ENCODE peak calls at places on chromosomes 12 and 14, in ten cellular contexts. K is psoas muscle, J is esophagus muscularis mucosa, Q is cardiac muscle cell, C is PC-9, X is SW480, R is T-helper 9 cell, D is pancreas, L is mucosa of gallbladder, H is astrocyte of the spinal cord. F is an unnamed sample.

GRCh38 chr12:81644503-81644902 is 114.6 kb downstream of the PPFIA2 start:
- DNase-seq in L (no peak), K (no peak), Q (peak; percentile 65), R (no peak), J (no peak), H (peak; percentile 71), C (peak; percentile 39), D (no peak), X (peak; percentile 62), F (peak; percentile 45)

GRCh38 chr12:52007158-52007921 is 594 bp downstream of the TAMALIN start:
- DNase-seq in K (peak; percentile 72), R (peak; percentile 59), L (peak; percentile 38), D (peak; percentile 75), Q (no peak), J (no peak), H (no peak), X (no peak), C (no peak), F (no peak)

GRCh38 chr12:53955776-53956250 is 1.1 kb downstream of the HOXC12 start:
- DNase-seq in D (no peak), H (no peak), L (no peak), R (no peak), K (no peak), J (no peak), C (no peak), X (no peak), Q (no peak), F (no peak)

GRCh38 chr14:31456841-31457664 is at the start of gene DTD2:
- DNase-seq in Q (peak; percentile 97), H (peak; percentile 96), K (peak; percentile 97), D (peak; percentile 98), C (peak; percentile 81), L (peak; percentile 94), X (peak; percentile 91), J (peak; percentile 96), R (peak; percentile 91), F (peak; percentile 93)

GRCh38 chr12:89212339-89212771 is 139.9 kb downstream of the DUSP6 start:
- DNase-seq in K (peak; percentile 46), C (peak; percentile 54), R (no peak), Q (no peak), H (peak; percentile 52), D (no peak), J (no peak), X (no peak), L (no peak), F (no peak)

GRCh38 chr14:85572845-85573244 is 42.9 kb downstream of the FLRT2 start:
- DNase-seq in L (no peak), R (no peak), X (no peak), H (peak; percentile 79), K (no peak), D (no peak), J (no peak), Q (no peak), C (no peak), F (peak; percentile 88)

GRCh38 chr12:113407931-113408585 is 4.4 kb upstream of the SDS start:
- DNase-seq in J (no peak), X (no peak), Q (no peak), R (no peak), H (peak; percentile 37), K (no peak), L (no peak), C (no peak), D (no peak), F (no peak)

GRCh38 chr12:46891306-46891705 is 65.5 kb upstream of the SLC38A4 start:
- DNase-seq in K (no peak), J (no peak), R (no peak), C (no peak), D (no peak), L (no peak), Q (no peak), X (no peak), H (peak; percentile 50), F (no peak)

GRCh38 chr14:23018107-23018506 is 8.2 kb upstream of the C14orf93 start:
- DNase-seq in C (no peak), X (no peak), D (no peak), R (no peak), L (no peak), Q (no peak), H (no peak), J (no peak), K (no peak), F (no peak)